ENCODE peak calls at places on chromosomes 2 and 18, in nine cellular contexts. K is fibroblast of lung, V is endothelial cell of umbilical vein, L is A549, P is H9, X is MM.1S, U is Karpas-422, O is OCI-LY7, Z is GM23248. S is an unnamed sample.
A peak's percentile ranks its signal among the peaks of the same experiment; 100 is the strongest.

GRCh38 chr2:179669196-179669595 is 192.2 kb downstream of the ZNF385B start:
- DNase-seq in K (no peak), V (no peak), L (no peak), P (no peak), X (no peak), U (no peak), O (no peak), Z (no peak), S (no peak)

GRCh38 chr18:37662099-37662498 is 96.5 kb upstream of the CELF4 start:
- DNase-seq in K (no peak), V (no peak), L (no peak), P (no peak), X (no peak), U (no peak), O (no peak), Z (no peak), S (no peak)

GRCh38 chr2:209526541-209526940 is 102.7 kb downstream of the MAP2 start:
- DNase-seq in K (peak; percentile 36), V (peak; percentile 45), L (no peak), P (no peak), X (peak; percentile 65), U (peak; percentile 50), O (no peak), Z (peak; percentile 11), S (no peak)

GRCh38 chr18:62282188-62282629 is 42.9 kb upstream of the TNFRSF11A start:
- DNase-seq in K (peak; percentile 67), V (peak; percentile 58), L (no peak), P (no peak), X (no peak), U (no peak), O (no peak), Z (peak; percentile 86), S (no peak)

GRCh38 chr18:60861575-60861974 is 471.7 kb upstream of the CDH20 start:
- DNase-seq in K (no peak), V (no peak), L (no peak), P (no peak), X (no peak), U (no peak), O (no peak), Z (no peak), S (no peak)

GRCh38 chr2:11220445-11220844 is 65.2 kb downstream of the SLC66A3 start:
- DNase-seq in K (no peak), V (no peak), L (no peak), P (no peak), X (no peak), U (no peak), O (no peak), Z (no peak), S (no peak)

GRCh38 chr2:178764097-178764496 is 43.1 kb downstream of the TTN start:
- DNase-seq in K (no peak), V (no peak), L (no peak), P (no peak), X (no peak), U (no peak), O (no peak), Z (peak; percentile 11), S (no peak)

GRCh38 chr2:95023222-95023597 is 2.3 kb upstream of the MAL start:
- DNase-seq in K (no peak), V (no peak), L (no peak), P (no peak), X (peak; percentile 51), U (peak; percentile 61), O (peak; percentile 30), Z (no peak), S (no peak)

GRCh38 chr2:171225302-171225980 is 64.7 kb upstream of the TLK1 start:
- DNase-seq in K (peak; percentile 79), V (peak; percentile 37), L (no peak), P (no peak), X (no peak), U (no peak), O (no peak), Z (peak; percentile 95), S (no peak)

GRCh38 chr2:8090748-8091700 is 590.8 kb upstream of the ID2 start:
- DNase-seq in K (peak; percentile 96), V (no peak), L (peak; percentile 8), P (no peak), X (peak; percentile 7), U (peak; percentile 64), O (peak; percentile 21), Z (peak; percentile 96), S (no peak)

GRCh38 chr2:241595600-241596140 is 37.1 kb downstream of the BOK start:
- DNase-seq in K (no peak), V (peak; percentile 27), L (peak; percentile 21), P (peak; percentile 79), X (no peak), U (no peak), O (peak; percentile 26), Z (no peak), S (peak; percentile 61)

GRCh38 chr2:97718051-97718882 is 4.9 kb downstream of the ZAP70 start:
- DNase-seq in K (no peak), V (no peak), L (no peak), P (no peak), X (peak; percentile 82), U (peak; percentile 48), O (peak; percentile 81), Z (no peak), S (no peak)

GRCh38 chr18:55444496-55444895 is 143.5 kb downstream of the TCF4 start:
- DNase-seq in K (no peak), V (no peak), L (no peak), P (no peak), X (no peak), U (no peak), O (no peak), Z (no peak), S (no peak)

GRCh38 chr18:8619041-8619440 is 9.8 kb downstream of the RAB12 start:
- DNase-seq in K (no peak), V (no peak), L (no peak), P (no peak), X (no peak), U (no peak), O (no peak), Z (no peak), S (no peak)

GRCh38 chr2:48423376-48423775 is 106.6 kb upstream of the STON1 start:
- DNase-seq in K (peak; percentile 56), V (peak; percentile 42), L (no peak), P (no peak), X (no peak), U (no peak), O (no peak), Z (peak; percentile 96), S (no peak)

GRCh38 chr2:108412995-108413726 is 35.4 kb downstream of the SULT1C4 start:
- DNase-seq in K (peak; percentile 53), V (no peak), L (peak; percentile 56), P (no peak), X (no peak), U (no peak), O (no peak), Z (peak; percentile 84), S (no peak)

GRCh38 chr2:171625013-171625412 is 62.3 kb upstream of the DYNC1I2 start:
- DNase-seq in K (peak; percentile 20), V (no peak), L (no peak), P (no peak), X (no peak), U (no peak), O (no peak), Z (no peak), S (no peak)

GRCh38 chr2:40433739-40434138 is 18.2 kb downstream of the SLC8A1 start:
- DNase-seq in K (no peak), V (no peak), L (no peak), P (no peak), X (no peak), U (no peak), O (no peak), Z (no peak), S (no peak)

GRCh38 chr2:201758229-201758628 is 22.5 kb downstream of the ALS2 start:
- DNase-seq in K (no peak), V (no peak), L (no peak), P (no peak), X (no peak), U (no peak), O (no peak), Z (no peak), S (no peak)

GRCh38 chr2:85741211-85741610 is 12.6 kb upstream of the ATOH8 start:
- DNase-seq in K (no peak), V (no peak), L (peak; percentile 31), P (no peak), X (no peak), U (no peak), O (no peak), Z (no peak), S (no peak)
- H3K4me2 ChIP-seq in K (peak overlapping the region; percentile 51), V (no peak overlapping the region), L (peak overlapping the region; percentile 95), P (no peak overlapping the region), X (no peak overlapping the region), U (no peak overlapping the region), O (no peak overlapping the region), Z (peak overlapping the region; percentile 91), S (no peak overlapping the region)

DNA sequence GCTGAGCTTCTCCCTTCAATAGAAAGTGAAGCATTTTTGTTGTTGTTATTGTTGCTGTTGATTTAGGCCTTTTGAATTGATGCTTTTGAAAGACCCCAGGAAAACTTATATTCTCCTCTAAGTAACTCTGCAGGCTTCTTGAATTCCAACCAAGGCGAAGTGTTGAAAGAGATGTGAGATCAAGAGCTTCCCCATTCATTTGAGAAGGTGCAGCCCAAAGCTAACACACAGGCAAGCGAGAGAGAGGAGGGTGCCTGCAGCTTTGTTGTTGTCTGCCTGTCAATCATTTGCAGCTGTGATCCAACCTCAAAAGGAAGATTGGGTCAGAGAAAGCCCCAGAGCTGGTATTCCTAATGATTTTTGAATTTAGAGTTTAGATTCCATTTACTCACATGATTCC is 963.6 kb upstream of the CNTNAP5 start:
- DNase-seq in K (no peak), V (no peak), L (no peak), P (no peak), X (no peak), U (no peak), O (no peak), Z (no peak), S (peak; percentile 16)
- H3K4me2 ChIP-seq in K (no peak overlapping the region), V (no peak overlapping the region), L (no peak overlapping the region), P (no peak overlapping the region), X (no peak overlapping the region), U (no peak overlapping the region), O (no peak overlapping the region), Z (no peak overlapping the region), S (no peak overlapping the region)

DNA sequence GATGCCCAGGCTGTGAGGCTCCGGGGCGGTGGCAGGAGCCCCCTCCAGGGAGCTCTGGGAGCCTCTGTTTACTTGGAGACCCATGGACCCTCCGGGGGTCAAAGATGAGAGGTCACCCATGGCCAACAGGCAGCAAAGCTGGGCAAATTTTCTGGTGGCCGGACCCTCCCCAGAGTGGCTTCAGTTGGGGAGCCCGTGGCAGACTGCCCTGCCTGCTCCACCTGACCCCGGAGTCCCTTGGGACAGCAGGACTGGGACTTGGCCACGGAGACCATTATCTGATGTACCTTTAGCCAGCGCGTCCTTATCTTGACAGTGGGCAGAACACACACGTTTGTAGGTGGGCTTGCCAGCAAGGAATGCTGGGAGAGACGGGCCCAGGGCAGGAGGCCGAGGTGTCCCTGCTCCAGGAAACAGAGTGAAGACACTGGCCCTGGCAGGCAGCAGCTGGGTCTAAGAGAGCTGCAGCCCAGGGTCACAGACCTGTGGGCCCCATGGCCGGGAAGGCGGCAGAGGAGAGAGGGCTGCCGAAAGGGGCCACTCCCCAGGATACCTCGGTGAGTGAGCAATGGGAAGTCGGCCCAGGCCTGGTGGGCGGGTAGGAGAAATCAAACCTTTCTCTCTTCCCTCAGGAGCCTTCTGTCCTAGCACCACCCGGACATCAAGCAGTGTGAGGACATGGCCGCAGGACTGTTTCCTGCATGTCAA is at the start of the genes ABCG5 and ABCG8:
- DNase-seq in K (no peak), V (no peak), L (no peak), P (no peak), X (no peak), U (no peak), O (no peak), Z (no peak), S (no peak)
- H3K4me2 ChIP-seq in K (no peak within 1 kb of the TSS), V (no peak within 1 kb of the TSS), L (no peak within 1 kb of the TSS), P (no peak within 1 kb of the TSS), X (no peak within 1 kb of the TSS), U (no peak within 1 kb of the TSS), O (no peak within 1 kb of the TSS), Z (no peak within 1 kb of the TSS), S (no peak within 1 kb of the TSS)

GRCh38 chr2:47312504-47312875 is 90.5 kb upstream of the MSH2 start:
- DNase-seq in K (no peak), V (no peak), L (no peak), P (no peak), X (no peak), U (no peak), O (no peak), Z (no peak), S (no peak)
- H3K4me2 ChIP-seq in K (no peak overlapping the region), V (no peak overlapping the region), L (peak overlapping the region; percentile 40), P (no peak overlapping the region), X (no peak overlapping the region), U (no peak overlapping the region), O (no peak overlapping the region), Z (no peak overlapping the region), S (no peak overlapping the region)